ENCODE peak calls at places on chromosomes 6 and 20, in five cellular contexts. E, L, F, G and Q are unnamed samples. For H3K27me3, the result is how much of the 10 kb centered on the place peaks cover.

GRCh38 chr6:12605888-12606345 is 110.7 kb upstream of the PHACTR1 start:
- DNase-seq in E (no peak), L (no peak), F (peak), G (peak), Q (peak)

GRCh38 chr20:62063981-62064787 is 1.5 kb downstream of the TAF4 start:
- DNase-seq in E (peak), L (no peak), F (peak), G (no peak), Q (no peak)

GRCh38 chr6:137056121-137056880 is 11.5 kb upstream of the IL20RA start:
- DNase-seq in E (no peak), L (no peak), F (no peak), G (no peak), Q (no peak)

GRCh38 chr6:53906103-53906502 is 111.3 kb downstream of the LRRC1 start:
- DNase-seq in E (no peak), L (no peak), F (no peak), G (no peak), Q (no peak)

GRCh38 chr6:150739711-150740349 is 125.7 kb upstream of the MTHFD1L start:
- DNase-seq in E (no peak), L (no peak), F (no peak), G (no peak), Q (no peak)

GRCh38 chr20:43716123-43716522 is 10.7 kb downstream of the GTSF1L start:
- DNase-seq in E (no peak), L (no peak), F (no peak), G (no peak), Q (no peak)

GRCh38 chr20:24465730-24466129 is 3.7 kb upstream of the SYNDIG1 start:
- DNase-seq in E (no peak), L (no peak), F (no peak), G (no peak), Q (peak)

GRCh38 chr6:133594551-133594950 is 294.4 kb upstream of the TCF21 start:
- DNase-seq in E (no peak), L (no peak), F (no peak), G (no peak), Q (no peak)

DNA sequence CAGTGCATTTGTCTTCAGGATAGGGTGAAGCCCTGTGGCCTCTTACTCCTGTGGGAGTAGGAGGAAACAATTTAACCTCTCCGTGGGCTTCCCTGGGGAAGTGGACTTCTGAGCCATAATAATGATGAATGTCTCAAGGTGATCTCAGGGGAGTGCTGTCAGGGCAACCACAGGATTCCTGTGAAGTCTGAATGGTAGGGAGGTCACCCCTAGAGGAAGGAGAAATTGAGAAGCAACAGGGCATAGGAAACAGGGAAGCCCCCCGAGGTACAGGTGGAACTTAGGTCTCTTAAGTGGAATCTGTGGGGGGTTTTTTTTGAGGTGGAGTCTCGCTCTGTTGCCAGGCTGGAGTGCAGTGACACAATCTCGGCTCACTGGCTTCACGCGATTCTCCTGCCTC is 26.9 kb downstream of the STK35 start:
- DNase-seq in E (no peak), L (no peak), F (no peak), G (no peak), Q (no peak)
- TF ChIP-seq CTCF in E (no peak), L (no peak), F (no peak), G (no peak), Q (no peak)

GRCh38 chr20:58584051-58584824 is 66.8 kb upstream of the STX16 start:
- DNase-seq in E (no peak), L (no peak), F (no peak), G (no peak), Q (no peak)
- H3K27me3 ChIP-seq in E (under half), L (under half), F (under half), G (under half), Q (under half)

GRCh38 chr20:37727247-37727956 is 33.6 kb downstream of the CTNNBL1 start:
- DNase-seq in E (no peak), L (no peak), F (no peak), G (no peak), Q (peak)

GRCh38 chr20:37727957-37728634 is 34.3 kb downstream of the CTNNBL1 start:
- DNase-seq in E (no peak), L (no peak), F (no peak), G (no peak), Q (no peak)

GRCh38 chr20:37723668-37724067 is 29.8 kb downstream of the CTNNBL1 start:
- DNase-seq in E (no peak), L (no peak), F (no peak), G (no peak), Q (no peak)

GRCh38 chr20:37726321-37726720 is 32.5 kb downstream of the CTNNBL1 start:
- DNase-seq in E (no peak), L (no peak), F (no peak), G (no peak), Q (no peak)

GRCh38 chr20:37725165-37725564 is 31.3 kb downstream of the CTNNBL1 start:
- DNase-seq in E (no peak), L (no peak), F (no peak), G (no peak), Q (no peak)
- H3K27ac ChIP-seq in E (no peak), L (no peak), F (no peak), G (no peak), Q (no peak)

DNA sequence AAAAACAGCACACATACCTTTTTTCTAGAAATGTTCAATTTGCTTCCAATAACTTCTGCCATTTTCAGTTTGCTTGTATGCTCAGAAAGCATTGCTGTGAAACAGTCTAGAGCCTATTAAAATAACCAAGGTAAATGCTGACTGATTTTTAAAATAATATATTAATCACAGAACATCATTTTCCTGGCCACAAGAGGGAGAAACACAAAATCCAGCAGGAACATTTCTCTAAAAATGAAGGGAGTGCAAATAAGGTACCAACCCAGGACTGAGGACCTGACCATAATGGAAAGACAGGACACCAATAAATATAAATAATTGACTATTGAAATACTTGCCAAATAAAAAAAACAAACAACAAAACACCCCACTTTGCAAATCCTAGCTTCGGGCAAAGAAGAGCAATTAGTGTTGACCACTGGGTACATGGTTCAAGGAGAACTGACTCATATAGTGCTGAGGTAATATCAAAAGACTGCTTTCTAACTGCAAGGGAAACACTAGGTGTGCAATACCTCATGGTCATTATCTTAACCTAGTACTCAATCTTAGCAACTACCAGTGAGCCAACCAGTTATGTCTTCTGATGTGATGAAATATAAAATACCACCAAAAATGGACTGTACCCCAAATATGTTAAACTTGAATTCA is 42.9 kb downstream of the MDN1 start:
- DNase-seq in E (no peak), L (no peak), F (no peak), G (no peak), Q (no peak)
- TF ChIP-seq CTCF in E (no peak), L (no peak), F (no peak), G (no peak), Q (no peak)

GRCh38 chr6:33746651-33747100 is at the start of gene IP6K3:
- DNase-seq in E (peak), L (no peak), F (no peak), G (no peak), Q (no peak)
- H3K27me3 ChIP-seq in E (under half), L (under half), F (under half), G (under half), Q (under half)

DNA sequence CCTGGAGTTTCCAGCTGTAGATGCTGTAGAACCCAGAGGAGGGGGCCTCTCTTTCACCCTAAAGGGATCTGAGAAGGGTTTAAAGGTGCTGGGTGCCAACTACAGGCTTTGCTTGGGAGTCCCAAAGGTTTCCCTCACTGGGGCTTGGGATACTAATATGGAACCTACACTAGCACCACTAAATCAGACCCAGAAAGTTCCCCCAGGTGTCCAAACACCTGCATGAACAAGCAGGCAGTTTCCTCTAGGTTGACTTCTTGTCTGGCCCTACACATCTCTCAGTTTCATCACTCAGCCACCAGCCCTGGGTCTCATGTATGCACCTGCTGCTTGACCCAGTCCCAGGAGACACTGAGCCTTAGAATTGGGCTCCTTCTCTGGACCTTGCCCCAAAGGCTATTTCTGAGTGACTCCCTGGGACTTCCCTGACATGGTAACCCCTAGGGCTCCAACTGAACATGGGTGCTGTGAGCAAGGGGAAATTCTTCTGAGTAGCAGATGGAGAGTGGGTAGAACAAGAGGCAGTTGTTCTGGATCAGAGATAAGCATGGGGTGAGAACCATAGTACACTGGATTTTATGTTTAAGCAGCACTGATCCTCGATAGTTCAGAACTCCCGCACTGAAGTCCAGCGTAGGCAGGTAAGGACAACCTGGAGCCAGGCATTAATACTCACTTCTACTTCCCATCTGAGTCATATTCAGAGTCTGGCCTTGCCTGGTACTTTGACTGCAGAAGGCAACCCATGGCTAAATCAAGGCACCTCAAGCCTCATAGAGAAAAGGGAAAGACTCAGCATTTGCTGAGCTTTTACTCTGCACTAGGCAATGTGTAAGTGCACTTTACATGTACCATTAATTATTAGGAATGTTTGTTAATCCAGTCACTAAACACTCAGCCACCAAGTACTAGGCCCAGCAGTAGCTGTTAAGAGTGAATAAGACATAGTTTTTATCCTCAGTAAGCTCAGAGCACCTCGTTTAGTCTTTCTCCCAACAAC is 16.8 kb downstream of the BCL2L1 start:
- DNase-seq in E (no peak), L (no peak), F (no peak), G (no peak), Q (no peak)
- H3K27ac ChIP-seq in E (peak), L (peak), F (peak), G (no peak), Q (no peak)

GRCh38 chr20:54209216-54209813 is 1.4 kb downstream of the PFDN4 start:
- DNase-seq in E (no peak), L (no peak), F (no peak), G (no peak), Q (no peak)
- TF ChIP-seq CTCF in E (no peak), L (no peak), F (no peak), G (no peak), Q (no peak)

DNA sequence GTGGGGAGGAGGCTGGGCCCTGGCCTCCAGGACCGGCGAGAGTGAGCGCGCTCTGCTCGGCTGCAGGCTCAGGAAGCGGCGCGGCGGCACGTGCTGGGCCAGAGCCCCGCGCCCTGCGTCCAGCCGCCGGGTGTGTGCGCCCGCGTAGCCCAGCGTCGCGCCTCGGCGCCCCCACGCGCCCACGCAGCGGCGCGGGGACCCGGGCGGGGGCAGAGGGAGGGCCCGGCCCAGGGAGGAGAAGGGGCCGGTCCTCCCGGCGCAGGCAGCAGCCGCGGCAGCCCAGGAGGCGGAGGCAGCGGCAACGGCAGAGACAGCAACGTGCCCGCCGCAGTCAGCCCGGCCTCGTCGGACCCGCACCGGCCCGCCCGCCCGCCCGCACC is at the start of gene EYA2:
- DNase-seq in E (no peak), L (no peak), F (no peak), G (no peak), Q (peak)
- H3K27me3 ChIP-seq in E (under half), L (under half), F (under half), G (under half), Q (under half)